ENCODE peak calls at places on chromosome 21, in four cellular contexts. One of them, this sample, is unnamed.

GRCh38 chr21:8989261-8989882 is 1532.0 kb upstream of the TPTE start:
- DNase-seq in lower lobe of right lung: no peak
- DNase-seq in tibial artery: no peak
- DNase-seq in esophagus squamous epithelium: no peak
- DNase-seq in this sample: no peak

GRCh38 chr21:41016472-41016871 is 151.5 kb upstream of the BACE2 start:
- DNase-seq in lower lobe of right lung: no peak
- DNase-seq in tibial artery: no peak
- DNase-seq in esophagus squamous epithelium: no peak
- DNase-seq in this sample: no peak

GRCh38 chr21:45347048-45347711 is 57.8 kb upstream of the COL18A1 start:
- DNase-seq in lower lobe of right lung: no peak
- DNase-seq in tibial artery: no peak
- DNase-seq in esophagus squamous epithelium: no peak
- DNase-seq in this sample: no peak

GRCh38 chr21:41536076-41536826 is 28.3 kb upstream of the TMPRSS2 start:
- DNase-seq in lower lobe of right lung: peak; percentile 68
- DNase-seq in tibial artery: no peak
- DNase-seq in esophagus squamous epithelium: no peak
- DNase-seq in this sample: no peak

GRCh38 chr21:25970254-25970930 is 200.2 kb downstream of the APP start:
- DNase-seq in lower lobe of right lung: no peak
- DNase-seq in tibial artery: no peak
- DNase-seq in esophagus squamous epithelium: no peak
- DNase-seq in this sample: no peak

GRCh38 chr21:10430007-10430406 is 91.4 kb upstream of the TPTE start:
- DNase-seq in lower lobe of right lung: no peak
- DNase-seq in tibial artery: no peak
- DNase-seq in esophagus squamous epithelium: no peak
- DNase-seq in this sample: no peak

GRCh38 chr21:41641821-41642368 is 125.0 kb downstream of the RIPK4 start:
- DNase-seq in lower lobe of right lung: no peak
- DNase-seq in tibial artery: peak; percentile 93
- DNase-seq in esophagus squamous epithelium: no peak
- DNase-seq in this sample: peak; percentile 69

GRCh38 chr21:45390121-45390751 is 14.7 kb upstream of the COL18A1 start:
- DNase-seq in lower lobe of right lung: peak; percentile 38
- DNase-seq in tibial artery: peak; percentile 58
- DNase-seq in esophagus squamous epithelium: no peak
- DNase-seq in this sample: peak; percentile 17

GRCh38 chr21:45128613-45129226 is 54.3 kb downstream of the ADARB1 start:
- DNase-seq in lower lobe of right lung: peak; percentile 79
- DNase-seq in tibial artery: peak; percentile 89
- DNase-seq in esophagus squamous epithelium: no peak
- DNase-seq in this sample: peak; percentile 64

GRCh38 chr21:28018741-28019669 is 973.7 kb downstream of the LTN1 start:
- DNase-seq in lower lobe of right lung: no peak
- DNase-seq in tibial artery: no peak
- DNase-seq in esophagus squamous epithelium: no peak
- DNase-seq in this sample: no peak

GRCh38 chr21:15005391-15005790 is 59.4 kb downstream of the NRIP1 start:
- DNase-seq in lower lobe of right lung: no peak
- DNase-seq in tibial artery: no peak
- DNase-seq in esophagus squamous epithelium: no peak
- DNase-seq in this sample: no peak

GRCh38 chr21:33541756-33542639 is at the start of gene GART:
- DNase-seq in lower lobe of right lung: peak; percentile 87
- DNase-seq in tibial artery: peak; percentile 89
- DNase-seq in esophagus squamous epithelium: peak; percentile 67
- DNase-seq in this sample: peak; percentile 83

GRCh38 chr21:33539612-33540011 is 2.3 kb downstream of the GART start:
- DNase-seq in lower lobe of right lung: no peak
- DNase-seq in tibial artery: no peak
- DNase-seq in esophagus squamous epithelium: no peak
- DNase-seq in this sample: no peak

GRCh38 chr21:33540711-33541104 is 1.2 kb downstream of the GART start:
- DNase-seq in lower lobe of right lung: no peak
- DNase-seq in tibial artery: no peak
- DNase-seq in esophagus squamous epithelium: no peak
- DNase-seq in this sample: no peak

GRCh38 chr21:33541105-33541711 is 709 bp downstream of the GART start:
- DNase-seq in lower lobe of right lung: no peak
- DNase-seq in tibial artery: no peak
- DNase-seq in esophagus squamous epithelium: no peak
- DNase-seq in this sample: no peak

DNA sequence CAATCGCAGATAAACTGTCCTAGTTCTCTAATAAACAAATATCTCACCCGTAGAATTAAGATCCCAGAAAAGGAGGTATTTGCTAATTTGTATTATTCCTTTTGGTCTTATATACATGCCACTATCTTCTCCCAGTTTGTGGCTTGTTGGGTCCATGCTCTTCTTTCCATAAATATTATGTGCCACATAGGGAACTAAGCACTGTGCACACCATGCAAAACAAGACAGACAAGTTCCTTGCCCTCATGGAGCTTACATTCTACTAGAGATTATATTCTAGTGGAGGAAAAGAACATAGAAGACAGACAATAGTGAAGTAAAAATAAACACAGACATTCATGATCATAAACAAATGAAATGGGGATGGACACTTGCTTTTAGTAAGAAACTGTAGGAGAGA is 4.7 kb downstream of the GART start:
- DNase-seq in lower lobe of right lung: no peak
- DNase-seq in tibial artery: no peak
- DNase-seq in esophagus squamous epithelium: no peak
- DNase-seq in this sample: no peak
- H3K36me3 ChIP-seq in lower lobe of right lung: peaks cover 63% of the 10 kb centered on the region
- H3K36me3 ChIP-seq in tibial artery: peaks cover 42% of the 10 kb centered on the region
- H3K36me3 ChIP-seq in esophagus squamous epithelium: peaks cover 14% of the 10 kb centered on the region
- H3K36me3 ChIP-seq in this sample: no peaks in the 10 kb centered on the region

GRCh38 chr21:23861908-23862504 is 1745.3 kb downstream of the MRPL39 start:
- DNase-seq in lower lobe of right lung: no peak
- DNase-seq in tibial artery: no peak
- DNase-seq in esophagus squamous epithelium: no peak
- DNase-seq in this sample: no peak
- H3K4me1 ChIP-seq in lower lobe of right lung: no peaks in the 10 kb centered on the region
- H3K4me1 ChIP-seq in tibial artery: no peaks in the 10 kb centered on the region
- H3K4me1 ChIP-seq in esophagus squamous epithelium: no peaks in the 10 kb centered on the region
- H3K4me1 ChIP-seq in this sample: no peaks in the 10 kb centered on the region

GRCh38 chr21:37746849-37747248 is 169.4 kb downstream of the KCNJ6 start:
- DNase-seq in lower lobe of right lung: no peak
- DNase-seq in tibial artery: no peak
- DNase-seq in esophagus squamous epithelium: no peak
- DNase-seq in this sample: no peak
- TF ChIP-seq CTCF in lower lobe of right lung: no peak
- TF ChIP-seq CTCF in tibial artery: no peak
- TF ChIP-seq CTCF in esophagus squamous epithelium: no peak
- TF ChIP-seq CTCF in this sample: no peak

DNA sequence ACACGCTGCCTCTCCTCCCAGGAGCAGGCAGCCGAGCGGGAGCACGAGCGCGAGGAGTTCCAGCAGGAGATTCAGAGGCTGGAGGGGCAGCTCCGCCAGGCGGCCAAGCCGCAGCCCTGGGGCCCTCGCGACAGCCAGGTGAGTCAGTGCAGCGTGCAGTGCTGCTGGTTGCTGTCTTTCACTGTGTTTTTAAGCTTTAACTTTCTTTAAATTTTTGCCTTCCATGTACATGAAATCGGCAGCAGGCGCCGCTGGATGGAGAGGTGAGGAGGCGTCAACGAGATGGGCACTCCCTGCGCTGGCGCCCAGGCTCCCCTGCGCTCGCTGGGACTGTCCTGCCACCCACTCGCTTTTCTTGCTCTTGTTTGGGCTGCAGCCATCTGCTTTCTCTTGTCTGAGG is 60.7 kb upstream of the DIP2A start:
- DNase-seq in lower lobe of right lung: no peak
- DNase-seq in tibial artery: no peak
- DNase-seq in esophagus squamous epithelium: no peak
- DNase-seq in this sample: no peak
- H3K36me3 ChIP-seq in lower lobe of right lung: peaks cover 83% of the 10 kb centered on the region
- H3K36me3 ChIP-seq in tibial artery: peaks cover 34% of the 10 kb centered on the region
- H3K36me3 ChIP-seq in esophagus squamous epithelium: peaks cover 4% of the 10 kb centered on the region
- H3K36me3 ChIP-seq in this sample: no peaks in the 10 kb centered on the region

DNA sequence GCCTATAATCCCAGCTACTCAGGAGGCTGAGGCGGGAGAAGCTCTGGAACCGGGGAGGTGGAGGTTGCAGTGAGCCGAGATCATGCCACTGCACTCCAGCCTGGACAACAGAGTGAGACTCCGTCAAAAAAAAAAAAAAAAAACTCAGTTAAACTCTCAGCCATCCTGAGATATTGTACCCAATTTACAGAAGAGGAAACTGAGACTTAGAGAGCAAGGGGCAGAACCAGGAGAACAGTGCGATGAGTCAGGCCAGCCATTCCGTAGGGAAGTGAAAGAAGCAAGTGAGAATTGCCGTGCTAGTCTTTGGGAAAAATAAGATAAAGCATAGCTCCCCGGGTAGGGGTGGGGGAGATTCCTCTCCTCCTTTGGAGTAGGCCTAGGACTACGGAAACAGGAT is 69.7 kb downstream of the SETD4 start:
- DNase-seq in lower lobe of right lung: no peak
- DNase-seq in tibial artery: no peak
- DNase-seq in esophagus squamous epithelium: no peak
- DNase-seq in this sample: no peak
- H3K4me1 ChIP-seq in lower lobe of right lung: peaks cover 17% of the 10 kb centered on the region
- H3K4me1 ChIP-seq in tibial artery: no peaks in the 10 kb centered on the region
- H3K4me1 ChIP-seq in esophagus squamous epithelium: peaks cover 4% of the 10 kb centered on the region
- H3K4me1 ChIP-seq in this sample: no peaks in the 10 kb centered on the region

DNA sequence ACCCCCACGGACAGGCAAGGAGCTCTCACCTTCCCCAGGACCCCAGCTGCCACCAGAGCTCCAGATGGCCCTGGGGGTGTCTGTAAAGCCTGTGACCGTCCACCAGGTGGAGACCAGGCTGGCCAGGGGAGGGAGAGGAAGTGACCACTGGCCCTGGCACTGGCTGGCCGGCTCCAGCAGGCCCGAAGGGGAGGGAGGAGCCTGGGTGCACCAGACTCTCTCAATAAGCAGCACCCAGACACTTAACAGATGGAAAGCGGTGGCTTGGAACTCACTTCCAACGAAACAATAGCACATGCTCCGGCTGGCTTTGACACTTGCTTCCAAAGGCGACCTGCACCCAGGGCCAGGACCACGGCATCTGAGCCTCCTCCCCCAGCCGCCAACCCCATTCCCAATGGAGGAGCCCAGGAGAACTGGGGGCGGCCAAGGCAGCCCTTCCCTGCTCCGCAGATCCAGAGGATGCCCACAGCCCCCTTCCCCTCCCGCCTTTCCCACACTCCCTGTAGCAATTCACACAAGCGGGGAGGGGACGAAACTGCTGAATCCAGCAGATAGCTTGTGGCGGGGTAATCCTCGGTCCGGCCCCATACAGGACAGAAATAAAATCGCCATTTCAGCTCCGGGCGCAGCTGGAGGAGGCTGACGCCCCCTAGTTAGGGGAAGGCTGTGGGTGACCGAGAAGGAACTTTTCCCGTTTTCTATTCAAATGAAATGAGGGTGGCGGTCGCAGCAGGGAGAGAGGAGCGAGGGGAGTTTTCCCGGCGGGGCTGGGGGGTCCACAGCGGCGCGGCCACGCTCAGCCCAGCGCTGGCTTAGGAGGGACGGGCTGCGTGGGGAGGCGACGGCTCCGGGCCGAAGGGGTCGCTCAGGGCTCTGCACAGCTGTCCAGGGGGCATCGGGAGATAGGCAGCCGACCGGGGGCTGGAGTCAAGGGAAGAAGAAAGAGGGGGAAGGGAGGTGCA is 612 bp upstream of the PDE9A start:
- DNase-seq in lower lobe of right lung: peak; percentile 84
- DNase-seq in tibial artery: peak; percentile 79
- DNase-seq in esophagus squamous epithelium: no peak
- DNase-seq in this sample: peak; percentile 56
- TF ChIP-seq CTCF in lower lobe of right lung: peak; percentile 64
- TF ChIP-seq CTCF in tibial artery: peak; percentile 34
- TF ChIP-seq CTCF in esophagus squamous epithelium: no peak
- TF ChIP-seq CTCF in this sample: peak; percentile 19

GRCh38 chr21:33914188-33914587 is 1.4 kb downstream of the ATP5PO start:
- DNase-seq in lower lobe of right lung: no peak
- DNase-seq in tibial artery: no peak
- DNase-seq in esophagus squamous epithelium: no peak
- DNase-seq in this sample: no peak
- H3K36me3 ChIP-seq in lower lobe of right lung: peaks cover 47% of the 10 kb centered on the region
- H3K36me3 ChIP-seq in tibial artery: peaks cover 30% of the 10 kb centered on the region
- H3K36me3 ChIP-seq in esophagus squamous epithelium: peaks cover 9% of the 10 kb centered on the region
- H3K36me3 ChIP-seq in this sample: no peaks in the 10 kb centered on the region

DNA sequence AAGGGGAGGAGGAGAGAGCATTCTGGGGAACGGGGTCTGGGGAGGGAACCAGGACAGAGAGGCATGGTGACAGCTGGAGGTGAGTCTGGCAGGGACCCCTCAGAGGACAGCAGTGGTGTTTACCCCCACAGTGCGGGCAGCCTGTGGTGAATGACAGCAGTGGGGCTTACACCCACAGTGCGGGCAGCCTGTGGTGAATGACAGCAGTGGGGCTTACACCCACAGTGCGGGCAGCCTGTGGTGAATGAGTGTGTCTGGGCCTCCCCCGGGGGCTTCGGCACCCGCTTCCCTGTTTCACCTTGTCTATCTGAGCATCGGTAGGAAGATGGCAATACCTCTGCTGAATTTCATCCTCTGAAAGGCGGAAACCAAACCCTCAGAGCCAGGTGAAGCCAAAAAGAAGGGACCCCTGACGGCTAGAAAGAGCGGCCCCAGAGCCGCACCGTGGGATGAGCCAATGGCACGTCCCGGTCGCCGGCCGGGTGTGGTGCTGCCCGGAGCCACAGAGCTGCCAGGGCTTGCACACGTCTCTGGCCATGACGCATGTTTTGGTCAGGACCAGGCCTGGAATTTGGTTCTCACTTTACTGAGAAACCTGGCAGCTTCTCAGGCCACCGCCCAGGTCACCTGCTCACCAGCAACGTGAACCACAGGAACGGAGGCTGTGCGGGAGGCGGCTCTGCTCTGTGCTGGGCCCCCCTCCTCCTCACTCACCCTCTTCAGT is 54.1 kb downstream of the SIK1 start:
- DNase-seq in lower lobe of right lung: peak; percentile 87
- DNase-seq in tibial artery: no peak
- DNase-seq in esophagus squamous epithelium: no peak
- DNase-seq in this sample: no peak
- H3K4me1 ChIP-seq in lower lobe of right lung: no peaks in the 10 kb centered on the region
- H3K4me1 ChIP-seq in tibial artery: no peaks in the 10 kb centered on the region
- H3K4me1 ChIP-seq in esophagus squamous epithelium: peaks cover 69% of the 10 kb centered on the region
- H3K4me1 ChIP-seq in this sample: peaks cover 9% of the 10 kb centered on the region

DNA sequence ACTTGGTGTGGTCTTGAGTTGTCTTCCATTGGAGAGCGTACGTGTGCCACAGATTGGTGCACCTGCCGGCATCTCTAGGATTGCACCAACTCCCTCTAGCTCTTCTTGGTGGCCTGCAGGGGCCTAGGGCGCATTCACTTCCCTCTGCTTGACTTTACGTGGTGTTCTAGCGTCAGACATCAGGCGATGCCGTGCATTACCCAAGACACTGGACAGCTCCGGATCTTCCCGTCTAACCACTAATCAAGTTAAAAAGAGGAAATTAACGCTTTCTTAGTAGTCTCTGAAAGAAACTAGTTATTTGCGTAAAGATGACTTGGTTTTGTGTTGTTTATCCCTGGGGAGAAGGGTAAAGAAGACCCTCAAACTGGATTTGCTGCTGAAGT is 510 bp upstream of the IL10RB start:
- DNase-seq in lower lobe of right lung: peak; percentile 86
- DNase-seq in tibial artery: peak; percentile 77
- DNase-seq in esophagus squamous epithelium: peak; percentile 30
- DNase-seq in this sample: no peak
- TF ChIP-seq CTCF in lower lobe of right lung: no peak
- TF ChIP-seq CTCF in tibial artery: no peak
- TF ChIP-seq CTCF in esophagus squamous epithelium: no peak
- TF ChIP-seq CTCF in this sample: no peak